ENCODE peak calls at places on chromosomes 16 and 17, in seven cellular contexts. E, P, K, B, X, M and W are unnamed samples.

GRCh38 chr16:69561901-69562300 is 3.9 kb upstream of the NFAT5 start:
- DNase-seq in E (peak), P (no peak), K (no peak), B (no peak), X (no peak), M (no peak), W (no peak)

GRCh38 chr17:17561408-17562144 is 29.9 kb downstream of the PEMT start:
- DNase-seq in E (no peak), P (no peak), K (peak), B (peak), X (no peak), M (no peak), W (no peak)

GRCh38 chr17:63506627-63507026 is 16.5 kb upstream of the KCNH6 start:
- DNase-seq in E (no peak), P (no peak), K (no peak), B (no peak), X (no peak), M (no peak), W (no peak)

GRCh38 chr16:10736926-10737625 is 6.6 kb upstream of the NUBP1 start:
- DNase-seq in E (peak), P (peak), K (peak), B (peak), X (no peak), M (peak), W (peak)

GRCh38 chr17:27609606-27610303 is 21.2 kb upstream of the LGALS9 start:
- DNase-seq in E (peak), P (no peak), K (no peak), B (peak), X (no peak), M (peak), W (peak)

GRCh38 chr16:6725634-6726331 is 606.9 kb upstream of the RBFOX1 start:
- DNase-seq in E (peak), P (no peak), K (no peak), B (no peak), X (no peak), M (no peak), W (peak)

GRCh38 chr17:76033139-76033538 is 6.0 kb upstream of the EVPL start:
- DNase-seq in E (no peak), P (no peak), K (no peak), B (no peak), X (no peak), M (no peak), W (no peak)

GRCh38 chr17:66630828-66631472 is 204.0 kb upstream of the CACNG5 start:
- DNase-seq in E (no peak), P (no peak), K (no peak), B (no peak), X (no peak), M (no peak), W (no peak)

GRCh38 chr17:12983986-12984932 is 33.6 kb downstream of the ELAC2 start:
- DNase-seq in E (no peak), P (no peak), K (no peak), B (peak), X (peak), M (peak), W (no peak)

GRCh38 chr17:81815646-81815985 is 11.7 kb downstream of the GCGR start:
- DNase-seq in E (no peak), P (no peak), K (no peak), B (no peak), X (no peak), M (no peak), W (no peak)

GRCh38 chr16:11278681-11279628 is 2.2 kb downstream of the PRM1 start:
- DNase-seq in E (peak), P (no peak), K (no peak), B (no peak), X (no peak), M (no peak), W (no peak)

GRCh38 chr16:19735074-19735867 is 17.2 kb downstream of the IQCK start:
- DNase-seq in E (no peak), P (no peak), K (no peak), B (no peak), X (no peak), M (peak), W (no peak)

GRCh38 chr17:1561420-1562177 is 993 bp downstream of the PITPNA start:
- DNase-seq in E (peak), P (no peak), K (no peak), B (no peak), X (no peak), M (peak), W (peak)

GRCh38 chr17:71237903-71238538 is 882.8 kb upstream of the SOX9 start:
- DNase-seq in E (peak), P (no peak), K (no peak), B (no peak), X (no peak), M (no peak), W (no peak)
- TF ChIP-seq POLR2A in E (no peak), P (no peak), K (no peak), B (no peak), X (no peak), M (no peak), W (no peak)

GRCh38 chr17:7380855-7381683 is at the start of gene TNK1:
- DNase-seq in E (no peak), P (no peak), K (peak), B (peak), X (peak), M (peak), W (no peak)
- TF ChIP-seq POLR2A in E (no peak), P (peak), K (peak), B (peak), X (no peak), M (peak), W (no peak)

DNA sequence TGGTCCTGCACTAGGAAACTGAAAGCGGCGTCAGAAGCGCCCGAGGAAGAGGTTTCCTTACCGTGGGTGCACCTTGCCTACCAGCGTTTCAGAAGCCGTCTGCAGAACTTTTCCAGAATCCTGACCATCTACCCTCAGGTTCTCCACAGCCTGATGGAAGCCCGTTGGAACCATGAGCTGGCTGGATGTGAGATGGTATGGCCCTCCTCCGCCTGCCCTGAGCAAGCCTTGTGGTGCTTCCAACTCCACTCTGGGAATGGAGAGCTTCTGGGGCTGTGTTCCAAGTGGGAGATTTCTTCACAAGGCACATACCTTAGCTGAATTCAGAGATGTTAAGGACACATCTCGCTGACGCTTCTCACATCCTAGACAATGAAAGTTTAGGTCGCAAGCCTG is 51.8 kb upstream of the ENDOV start:
- DNase-seq in E (no peak), P (no peak), K (no peak), B (no peak), X (peak), M (no peak), W (no peak)
- TF ChIP-seq POLR2A in E (no peak), P (no peak), K (no peak), B (no peak), X (no peak), M (no peak), W (no peak)

GRCh38 chr16:86554917-86555762 is at the start of gene MTHFSD:
- DNase-seq in E (peak), P (no peak), K (peak), B (peak), X (peak), M (peak), W (peak)
- TF ChIP-seq POLR2A in E (peak), P (peak), K (peak), B (peak), X (peak), M (peak), W (peak)

GRCh38 chr16:56713794-56714193 is 16.1 kb upstream of the NUP93 start:
- DNase-seq in E (no peak), P (no peak), K (no peak), B (no peak), X (no peak), M (no peak), W (no peak)
- TF ChIP-seq POLR2A in E (no peak), P (no peak), K (no peak), B (no peak), X (no peak), M (no peak), W (no peak)

GRCh38 chr16:28923652-28924398 is 1.2 kb downstream of the RABEP2 start:
- DNase-seq in E (no peak), P (no peak), K (peak), B (no peak), X (no peak), M (peak), W (no peak)

GRCh38 chr16:28924762-28925385 is at the start of gene RABEP2:
- DNase-seq in E (peak), P (peak), K (peak), B (peak), X (peak), M (peak), W (peak)

GRCh38 chr16:28927815-28928214 is 2.8 kb upstream of the RABEP2 start:
- DNase-seq in E (no peak), P (no peak), K (no peak), B (no peak), X (no peak), M (no peak), W (no peak)

GRCh38 chr16:28924399-28924761 is 658 bp downstream of the RABEP2 start:
- DNase-seq in E (no peak), P (no peak), K (no peak), B (no peak), X (no peak), M (no peak), W (no peak)

DNA sequence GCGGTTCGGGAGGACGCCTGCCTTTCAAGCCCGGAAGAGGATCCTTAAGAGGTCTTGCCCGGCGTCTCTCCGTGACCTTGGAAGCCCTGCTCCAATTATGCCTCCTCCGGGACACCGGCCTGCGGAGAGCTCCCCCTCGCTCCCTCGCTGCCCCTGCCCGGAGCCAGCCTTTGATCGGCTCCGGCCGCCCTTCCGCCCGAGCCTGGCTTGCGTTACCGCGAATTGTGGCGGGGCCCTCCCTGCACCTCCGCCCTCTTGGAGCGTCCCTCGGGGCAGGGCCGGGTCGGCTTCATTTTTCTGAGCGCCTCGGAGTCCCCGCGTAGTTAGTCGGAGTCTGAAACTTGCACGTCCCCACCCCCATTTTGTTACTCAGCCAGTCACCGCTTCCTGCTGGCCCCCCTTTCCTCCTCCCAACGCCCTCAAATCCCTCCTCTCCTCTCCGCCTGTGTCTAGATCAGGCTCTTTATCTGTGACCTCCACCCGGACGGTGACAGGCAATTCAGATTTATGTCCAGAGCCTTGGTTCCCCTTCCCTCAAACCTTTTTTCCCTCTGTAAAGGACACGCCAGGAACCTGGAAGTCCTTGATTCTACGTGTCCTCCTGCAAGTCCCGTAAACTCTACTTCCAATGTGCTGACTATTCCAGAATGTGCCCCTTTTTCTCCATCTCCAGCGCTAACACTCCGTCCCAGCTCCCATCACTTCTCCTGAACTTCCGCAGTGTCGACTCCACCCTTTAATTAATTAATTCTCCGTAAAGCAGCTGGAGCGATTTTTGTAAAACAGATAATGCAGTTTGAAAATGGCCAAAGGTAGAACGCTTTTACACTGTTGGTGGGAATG is 569 bp upstream of the RABEP2 start:
- DNase-seq in E (peak), P (peak), K (peak), B (peak), X (peak), M (peak), W (peak)
- TF ChIP-seq POLR2A in E (peak), P (peak), K (peak), B (peak), X (peak), M (peak), W (no peak)

DNA sequence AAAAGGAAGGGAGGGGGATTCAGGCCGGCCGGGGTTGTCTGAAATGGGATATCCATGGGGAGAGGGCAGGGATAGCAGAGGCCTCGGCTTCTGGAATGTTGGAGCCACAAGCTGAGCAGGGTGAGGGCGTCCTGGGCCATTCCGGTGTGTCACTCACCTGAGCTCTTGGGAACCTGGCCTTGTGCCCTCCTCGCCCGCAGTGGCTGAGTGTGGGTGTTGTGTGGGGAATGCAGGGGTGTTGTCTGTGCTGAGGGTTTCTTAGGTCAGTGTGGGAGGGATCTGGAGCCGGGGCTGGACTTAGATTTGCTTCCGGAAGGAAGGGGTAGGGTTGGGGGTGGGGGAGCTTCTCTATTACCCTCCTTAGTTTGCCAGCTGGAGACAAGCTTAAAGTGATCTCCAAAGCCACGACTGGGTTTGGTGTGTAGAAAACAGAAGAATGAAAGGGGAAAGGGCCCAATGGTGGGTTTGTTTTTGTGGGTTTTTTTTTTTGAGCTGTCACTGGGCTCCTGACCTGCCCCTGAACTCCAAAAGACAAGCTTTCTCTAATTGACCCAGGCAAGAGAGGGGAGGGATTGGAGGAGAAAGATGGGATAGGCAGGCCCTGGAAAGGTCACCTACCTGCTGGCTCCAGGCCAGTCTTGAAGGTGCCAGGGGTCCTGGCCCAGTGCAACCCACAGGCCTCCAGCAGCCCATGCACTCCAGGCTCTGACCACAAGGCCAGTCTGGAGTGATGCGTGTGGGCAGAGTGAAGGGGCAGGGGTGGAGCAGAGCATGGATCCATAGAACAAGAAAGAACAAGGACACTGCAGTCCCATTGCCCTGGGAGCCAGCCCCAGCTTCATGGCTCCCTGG is at the start of gene SULT1A2:
- DNase-seq in E (peak), P (no peak), K (peak), B (no peak), X (no peak), M (no peak), W (no peak)
- TF ChIP-seq POLR2A in E (no peak), P (no peak), K (no peak), B (no peak), X (no peak), M (no peak), W (no peak)

GRCh38 chr17:40177275-40177874 is at the start of gene RAPGEFL1:
- DNase-seq in E (no peak), P (no peak), K (peak), B (peak), X (peak), M (peak), W (peak)

GRCh38 chr17:40174528-40174927 is 2.7 kb upstream of the RAPGEFL1 start:
- DNase-seq in E (no peak), P (no peak), K (no peak), B (no peak), X (no peak), M (no peak), W (no peak)

GRCh38 chr17:40175928-40176327 is 1.3 kb upstream of the RAPGEFL1 start:
- DNase-seq in E (no peak), P (no peak), K (no peak), B (no peak), X (no peak), M (no peak), W (no peak)

GRCh38 chr17:40178021-40178601 is 841 bp downstream of the RAPGEFL1 start:
- DNase-seq in E (no peak), P (no peak), K (no peak), B (no peak), X (no peak), M (no peak), W (no peak)

GRCh38 chr17:40176409-40177110 is 710 bp upstream of the RAPGEFL1 start:
- DNase-seq in E (no peak), P (no peak), K (peak), B (no peak), X (no peak), M (no peak), W (no peak)
- TF ChIP-seq POLR2A in E (no peak), P (no peak), K (no peak), B (no peak), X (no peak), M (no peak), W (no peak)